ENCODE peak calls at places on chromosomes 6 and 20, in five cellular contexts. One of them, this sample, is unnamed.

GRCh38 chr6:110101885-110102284 is 77.6 kb downstream of the WASF1 start:
- DNase-seq in SK-N-MC: no peak
- DNase-seq in heart left ventricle: no peak
- DNase-seq in ascending aorta: no peak
- DNase-seq in T-helper 2 cell: no peak
- DNase-seq in this sample: no peak

GRCh38 chr6:25477006-25477590 is 174.9 kb upstream of the SCGN start:
- DNase-seq in SK-N-MC: no peak
- DNase-seq in heart left ventricle: no peak
- DNase-seq in ascending aorta: no peak
- DNase-seq in T-helper 2 cell: no peak
- DNase-seq in this sample: no peak

GRCh38 chr20:45358282-45359068 is 4.5 kb upstream of the SYS1 start:
- DNase-seq in SK-N-MC: no peak
- DNase-seq in heart left ventricle: peak
- DNase-seq in ascending aorta: peak
- DNase-seq in T-helper 2 cell: no peak
- DNase-seq in this sample: peak

GRCh38 chr6:111555041-111555440 is 50.6 kb downstream of the TRAF3IP2 start:
- DNase-seq in SK-N-MC: no peak
- DNase-seq in heart left ventricle: no peak
- DNase-seq in ascending aorta: no peak
- DNase-seq in T-helper 2 cell: no peak
- DNase-seq in this sample: no peak

GRCh38 chr6:52922161-52922560 is 12.7 kb upstream of the GSTA3 start:
- DNase-seq in SK-N-MC: no peak
- DNase-seq in heart left ventricle: no peak
- DNase-seq in ascending aorta: no peak
- DNase-seq in T-helper 2 cell: no peak
- DNase-seq in this sample: no peak

GRCh38 chr6:84089552-84089951 is 56.0 kb downstream of the MRAP2 start:
- DNase-seq in SK-N-MC: no peak
- DNase-seq in heart left ventricle: no peak
- DNase-seq in ascending aorta: no peak
- DNase-seq in T-helper 2 cell: no peak
- DNase-seq in this sample: no peak

GRCh38 chr20:32482251-32483220 is 102.6 kb downstream of the NOL4L start:
- DNase-seq in SK-N-MC: no peak
- DNase-seq in heart left ventricle: peak
- DNase-seq in ascending aorta: no peak
- DNase-seq in T-helper 2 cell: peak
- DNase-seq in this sample: peak

GRCh38 chr6:67594366-67594765 is 1040.7 kb upstream of the ADGRB3 start:
- DNase-seq in SK-N-MC: no peak
- DNase-seq in heart left ventricle: no peak
- DNase-seq in ascending aorta: no peak
- DNase-seq in T-helper 2 cell: no peak
- DNase-seq in this sample: no peak

GRCh38 chr6:37646097-37646864 is 51.4 kb downstream of the MDGA1 start:
- DNase-seq in SK-N-MC: no peak
- DNase-seq in heart left ventricle: no peak
- DNase-seq in ascending aorta: no peak
- DNase-seq in T-helper 2 cell: no peak
- DNase-seq in this sample: peak

GRCh38 chr6:14804001-14804401 is 441.9 kb upstream of the JARID2 start:
- DNase-seq in SK-N-MC: no peak
- DNase-seq in heart left ventricle: no peak
- DNase-seq in ascending aorta: no peak
- DNase-seq in T-helper 2 cell: no peak
- DNase-seq in this sample: no peak

GRCh38 chr6:154549179-154549578 is 38.7 kb upstream of the CNKSR3 start:
- DNase-seq in SK-N-MC: no peak
- DNase-seq in heart left ventricle: no peak
- DNase-seq in ascending aorta: no peak
- DNase-seq in T-helper 2 cell: no peak
- DNase-seq in this sample: no peak

This sample was measured in posterior vena cava.